ENCODE peak calls at places on chromosomes 3 and 15, in seven cellular contexts. One of them, this sample, is unnamed.

GRCh38 chr3:143951351-143951971 is 20.2 kb upstream of the DIPK2A start:
- DNase-seq in stimulated activated CD8-positive, alpha-beta memory T cell treated with anti-CD3 and anti-CD28 coated beads, Interleukin-15, amount 100 ng/mL, for 24 hours: no peak
- DNase-seq in B cell: peak
- DNase-seq in NCI-H1105 treated with DMSO at 0.1 percent for 48 hours: peak
- DNase-seq in AG09309: no peak
- DNase-seq in HFF-Myc: no peak
- DNase-seq in HTR-8/SVneo: peak
- DNase-seq in this sample: no peak

GRCh38 chr3:109548192-109548938 is 211.0 kb upstream of the DPPA4 start:
- DNase-seq in stimulated activated CD8-positive, alpha-beta memory T cell treated with anti-CD3 and anti-CD28 coated beads, Interleukin-15, amount 100 ng/mL, for 24 hours: no peak
- DNase-seq in B cell: no peak
- DNase-seq in NCI-H1105 treated with DMSO at 0.1 percent for 48 hours: no peak
- DNase-seq in AG09309: no peak
- DNase-seq in HFF-Myc: no peak
- DNase-seq in HTR-8/SVneo: no peak
- DNase-seq in this sample: peak

GRCh38 chr15:75195766-75196241 is 5.9 kb upstream of the C15orf39 start:
- DNase-seq in stimulated activated CD8-positive, alpha-beta memory T cell treated with anti-CD3 and anti-CD28 coated beads, Interleukin-15, amount 100 ng/mL, for 24 hours: no peak
- DNase-seq in B cell: no peak
- DNase-seq in NCI-H1105 treated with DMSO at 0.1 percent for 48 hours: peak
- DNase-seq in AG09309: no peak
- DNase-seq in HFF-Myc: no peak
- DNase-seq in HTR-8/SVneo: no peak
- DNase-seq in this sample: no peak

GRCh38 chr3:170355738-170356595 is 1.5 kb upstream of the SKIL start:
- DNase-seq in stimulated activated CD8-positive, alpha-beta memory T cell treated with anti-CD3 and anti-CD28 coated beads, Interleukin-15, amount 100 ng/mL, for 24 hours: no peak
- DNase-seq in B cell: peak
- DNase-seq in NCI-H1105 treated with DMSO at 0.1 percent for 48 hours: peak
- DNase-seq in AG09309: no peak
- DNase-seq in HFF-Myc: no peak
- DNase-seq in HTR-8/SVneo: no peak
- DNase-seq in this sample: no peak

GRCh38 chr15:85730001-85730820 is 64.5 kb downstream of the KLHL25 start:
- DNase-seq in stimulated activated CD8-positive, alpha-beta memory T cell treated with anti-CD3 and anti-CD28 coated beads, Interleukin-15, amount 100 ng/mL, for 24 hours: no peak
- DNase-seq in B cell: peak
- DNase-seq in NCI-H1105 treated with DMSO at 0.1 percent for 48 hours: peak
- DNase-seq in AG09309: no peak
- DNase-seq in HFF-Myc: no peak
- DNase-seq in HTR-8/SVneo: peak
- DNase-seq in this sample: no peak

GRCh38 chr3:117622130-117622841 is 912.7 kb downstream of the TUSC7 start:
- DNase-seq in stimulated activated CD8-positive, alpha-beta memory T cell treated with anti-CD3 and anti-CD28 coated beads, Interleukin-15, amount 100 ng/mL, for 24 hours: no peak
- DNase-seq in B cell: no peak
- DNase-seq in NCI-H1105 treated with DMSO at 0.1 percent for 48 hours: no peak
- DNase-seq in AG09309: peak
- DNase-seq in HFF-Myc: peak
- DNase-seq in HTR-8/SVneo: no peak
- DNase-seq in this sample: peak

GRCh38 chr3:127440384-127440783 is 150.1 kb downstream of the TPRA1 start:
- DNase-seq in stimulated activated CD8-positive, alpha-beta memory T cell treated with anti-CD3 and anti-CD28 coated beads, Interleukin-15, amount 100 ng/mL, for 24 hours: no peak
- DNase-seq in B cell: no peak
- DNase-seq in NCI-H1105 treated with DMSO at 0.1 percent for 48 hours: no peak
- DNase-seq in AG09309: no peak
- DNase-seq in HFF-Myc: no peak
- DNase-seq in HTR-8/SVneo: no peak
- DNase-seq in this sample: no peak

GRCh38 chr3:34207826-34208225 is 409.4 kb downstream of the PDCD6IP start:
- DNase-seq in stimulated activated CD8-positive, alpha-beta memory T cell treated with anti-CD3 and anti-CD28 coated beads, Interleukin-15, amount 100 ng/mL, for 24 hours: no peak
- DNase-seq in B cell: no peak
- DNase-seq in NCI-H1105 treated with DMSO at 0.1 percent for 48 hours: no peak
- DNase-seq in AG09309: no peak
- DNase-seq in HFF-Myc: no peak
- DNase-seq in HTR-8/SVneo: no peak
- DNase-seq in this sample: no peak

GRCh38 chr15:47466357-47466756 is 250.9 kb upstream of the SEMA6D start:
- DNase-seq in stimulated activated CD8-positive, alpha-beta memory T cell treated with anti-CD3 and anti-CD28 coated beads, Interleukin-15, amount 100 ng/mL, for 24 hours: no peak
- DNase-seq in B cell: no peak
- DNase-seq in NCI-H1105 treated with DMSO at 0.1 percent for 48 hours: no peak
- DNase-seq in AG09309: no peak
- DNase-seq in HFF-Myc: no peak
- DNase-seq in HTR-8/SVneo: peak
- DNase-seq in this sample: no peak

GRCh38 chr3:13215940-13216546 is 142.8 kb upstream of the IQSEC1 start:
- DNase-seq in stimulated activated CD8-positive, alpha-beta memory T cell treated with anti-CD3 and anti-CD28 coated beads, Interleukin-15, amount 100 ng/mL, for 24 hours: no peak
- DNase-seq in B cell: no peak
- DNase-seq in NCI-H1105 treated with DMSO at 0.1 percent for 48 hours: no peak
- DNase-seq in AG09309: peak
- DNase-seq in HFF-Myc: no peak
- DNase-seq in HTR-8/SVneo: peak
- DNase-seq in this sample: peak

GRCh38 chr3:158659454-158660237 is 12.8 kb downstream of the LXN start:
- DNase-seq in stimulated activated CD8-positive, alpha-beta memory T cell treated with anti-CD3 and anti-CD28 coated beads, Interleukin-15, amount 100 ng/mL, for 24 hours: no peak
- DNase-seq in B cell: peak
- DNase-seq in NCI-H1105 treated with DMSO at 0.1 percent for 48 hours: peak
- DNase-seq in AG09309: peak
- DNase-seq in HFF-Myc: peak
- DNase-seq in HTR-8/SVneo: peak
- DNase-seq in this sample: peak

GRCh38 chr15:93603550-93603949 is 514.5 kb upstream of the RGMA start:
- DNase-seq in stimulated activated CD8-positive, alpha-beta memory T cell treated with anti-CD3 and anti-CD28 coated beads, Interleukin-15, amount 100 ng/mL, for 24 hours: no peak
- DNase-seq in B cell: no peak
- DNase-seq in NCI-H1105 treated with DMSO at 0.1 percent for 48 hours: no peak
- DNase-seq in AG09309: no peak
- DNase-seq in HFF-Myc: no peak
- DNase-seq in HTR-8/SVneo: no peak
- DNase-seq in this sample: no peak

GRCh38 chr15:72307036-72307435 is 12.9 kb downstream of the CELF6 start:
- DNase-seq in stimulated activated CD8-positive, alpha-beta memory T cell treated with anti-CD3 and anti-CD28 coated beads, Interleukin-15, amount 100 ng/mL, for 24 hours: no peak
- DNase-seq in B cell: no peak
- DNase-seq in NCI-H1105 treated with DMSO at 0.1 percent for 48 hours: no peak
- DNase-seq in AG09309: no peak
- DNase-seq in HFF-Myc: no peak
- DNase-seq in HTR-8/SVneo: no peak
- DNase-seq in this sample: no peak

This sample was measured in skeletal muscle cell.